ENCODE peak calls at places on chromosomes 4 and X, in nine cellular contexts. W is colonic mucosa; G is HepG2; F is dorsolateral prefrontal cortex; D is lower lobe of right lung; Q is CD4-positive, alpha-beta T cell; N is kidney; A is thyroid gland; R is upper lobe of right lung. L is an unnamed sample.

GRCh38 chr4:140351778-140352177 is 21.7 kb upstream of the SCOC start:
- DNase-seq in W (no peak), G (no peak), F (peak), D (no peak), Q (no peak), N (no peak), A (no peak), R (no peak), L (no peak)

GRCh38 chrX:78066110-78066509 is 37.9 kb upstream of the PGK1 start:
- DNase-seq in W (no peak), G (no peak), F (no peak), D (no peak), Q (no peak), N (no peak), A (no peak), R (no peak), L (no peak)

GRCh38 chr4:95594629-95595028 is 45.9 kb upstream of the UNC5C start:
- DNase-seq in W (no peak), G (no peak), F (no peak), D (no peak), Q (no peak), N (no peak), A (no peak), R (no peak), L (no peak)

GRCh38 chr4:34720563-34720962 is 1523.8 kb downstream of the ARAP2 start:
- DNase-seq in W (no peak), G (peak), F (no peak), D (no peak), Q (no peak), N (no peak), A (no peak), R (no peak), L (peak)

GRCh38 chrX:12065251-12065650 is 73.0 kb upstream of the FRMPD4 start:
- DNase-seq in W (no peak), G (no peak), F (peak), D (no peak), Q (no peak), N (no peak), A (no peak), R (no peak), L (no peak)

GRCh38 chr4:54359919-54360650 is 131.0 kb downstream of the PDGFRA start:
- DNase-seq in W (no peak), G (no peak), F (no peak), D (no peak), Q (no peak), N (no peak), A (no peak), R (no peak), L (no peak)

GRCh38 chrX:139750390-139750789 is 42.4 kb upstream of the MCF2 start:
- DNase-seq in W (no peak), G (no peak), F (no peak), D (no peak), Q (no peak), N (no peak), A (no peak), R (no peak), L (no peak)

GRCh38 chr4:148574502-148574901 is 132.3 kb upstream of the NR3C2 start:
- DNase-seq in W (no peak), G (no peak), F (no peak), D (no peak), Q (no peak), N (no peak), A (no peak), R (no peak), L (no peak)

GRCh38 chr4:163091685-163092034 is 75.0 kb downstream of the NAF1 start:
- DNase-seq in W (no peak), G (no peak), F (no peak), D (no peak), Q (no peak), N (no peak), A (no peak), R (no peak), L (no peak)

GRCh38 chr4:44704673-44705072 is 21.7 kb downstream of the GNPDA2 start:
- DNase-seq in W (no peak), G (no peak), F (no peak), D (no peak), Q (no peak), N (no peak), A (no peak), R (no peak), L (no peak)

GRCh38 chrX:410296-410695 is 23.6 kb upstream of the PPP2R3B start:
- DNase-seq in W (no peak), G (no peak), F (no peak), D (no peak), Q (no peak), N (no peak), A (no peak), R (no peak), L (no peak)

GRCh38 chrX:418927-419729 is 32.4 kb upstream of the PPP2R3B start:
- DNase-seq in W (no peak), G (no peak), F (no peak), D (peak), Q (no peak), N (peak), A (no peak), R (no peak), L (no peak)

GRCh38 chrX:413322-414201 is 26.9 kb upstream of the PPP2R3B start:
- DNase-seq in W (no peak), G (no peak), F (no peak), D (no peak), Q (no peak), N (peak), A (no peak), R (no peak), L (no peak)
- TF ChIP-seq CTCF in W (no peak), G (no peak), F (no peak), D (no peak), Q (no peak), N (no peak), A (no peak), R (no peak), L (no peak)

GRCh38 chrX:63812826-63813225 is 27.8 kb upstream of the ARHGEF9 start:
- DNase-seq in W (no peak), G (no peak), F (no peak), D (no peak), Q (no peak), N (no peak), A (no peak), R (no peak), L (no peak)
- TF ChIP-seq CTCF in W (no peak), G (no peak), F (no peak), D (no peak), Q (no peak), N (no peak), A (no peak), R (no peak), L (no peak)

DNA sequence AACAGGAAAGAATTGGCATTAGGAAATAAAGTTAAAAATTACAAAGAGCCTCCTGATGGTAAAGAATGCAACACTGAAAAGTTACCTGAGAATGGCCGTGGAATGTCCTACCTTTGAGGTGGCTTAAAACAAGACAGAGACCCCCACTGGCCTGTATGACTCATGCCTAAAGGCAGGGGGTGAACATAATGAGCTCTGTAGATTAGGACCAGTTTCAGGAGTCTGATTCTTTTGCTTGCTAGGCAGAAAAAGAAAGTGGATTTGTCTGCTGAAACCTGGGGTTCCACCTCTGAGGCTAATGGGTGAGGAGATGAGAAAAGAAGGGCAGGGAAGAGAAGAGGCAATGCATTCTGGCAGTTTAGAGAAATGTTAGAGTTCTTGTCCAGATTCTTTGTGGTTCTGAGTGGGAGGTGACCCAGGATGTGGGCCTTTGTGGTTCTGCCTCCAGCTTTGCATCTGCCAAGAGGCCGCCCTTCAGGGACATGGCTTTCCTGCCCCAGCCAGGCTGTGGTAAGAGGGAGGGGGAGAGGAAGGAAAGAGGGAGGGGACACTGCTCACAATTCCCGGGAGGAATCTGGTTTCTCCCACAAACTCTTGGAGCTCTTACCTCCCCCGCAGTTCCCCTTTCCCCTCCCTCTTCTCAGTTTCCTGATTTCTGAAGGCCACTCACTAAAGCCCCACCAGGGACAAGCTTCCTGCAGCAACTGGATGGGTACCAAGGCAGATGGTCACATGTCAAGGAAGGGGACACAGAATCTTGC is 109.6 kb downstream of the EFNB1 start:
- DNase-seq in W (peak), G (no peak), F (no peak), D (no peak), Q (no peak), N (peak), A (no peak), R (no peak), L (no peak)
- TF ChIP-seq CTCF in W (no peak), G (no peak), F (no peak), D (no peak), Q (no peak), N (no peak), A (no peak), R (no peak), L (no peak)

DNA sequence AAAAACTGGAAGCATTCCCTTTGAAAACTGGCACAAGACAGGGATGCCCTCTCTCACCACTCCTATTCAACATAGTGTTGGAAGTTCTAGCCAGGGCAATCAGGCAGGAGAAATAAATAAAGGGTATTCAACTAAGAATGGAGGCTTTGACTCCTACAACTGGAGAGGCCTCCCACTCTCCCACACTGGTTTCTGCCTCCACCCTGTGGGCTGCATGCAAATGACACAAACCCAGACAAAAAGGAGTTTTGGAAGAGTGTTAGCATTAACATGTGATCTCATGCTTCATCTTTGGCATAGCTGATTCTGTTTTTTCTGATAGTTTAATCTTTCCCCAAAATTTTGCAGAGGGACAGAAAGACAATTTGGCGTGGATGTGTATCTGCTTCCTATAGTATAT is 80.8 kb upstream of the IQCM start:
- DNase-seq in W (no peak), G (no peak), F (no peak), D (no peak), Q (no peak), N (no peak), A (peak), R (no peak), L (peak)
- TF ChIP-seq CTCF in W (peak), G (peak), F (no peak), D (peak), Q (no peak), N (no peak), A (peak), R (no peak), L (peak)

GRCh38 chr4:156977435-156978160 is 6.0 kb upstream of the PDGFC start:
- DNase-seq in W (no peak), G (no peak), F (no peak), D (no peak), Q (no peak), N (no peak), A (no peak), R (no peak), L (peak)

GRCh38 chr4:156981262-156981661 is 9.7 kb upstream of the PDGFC start:
- DNase-seq in W (no peak), G (no peak), F (no peak), D (no peak), Q (no peak), N (no peak), A (no peak), R (no peak), L (no peak)

DNA sequence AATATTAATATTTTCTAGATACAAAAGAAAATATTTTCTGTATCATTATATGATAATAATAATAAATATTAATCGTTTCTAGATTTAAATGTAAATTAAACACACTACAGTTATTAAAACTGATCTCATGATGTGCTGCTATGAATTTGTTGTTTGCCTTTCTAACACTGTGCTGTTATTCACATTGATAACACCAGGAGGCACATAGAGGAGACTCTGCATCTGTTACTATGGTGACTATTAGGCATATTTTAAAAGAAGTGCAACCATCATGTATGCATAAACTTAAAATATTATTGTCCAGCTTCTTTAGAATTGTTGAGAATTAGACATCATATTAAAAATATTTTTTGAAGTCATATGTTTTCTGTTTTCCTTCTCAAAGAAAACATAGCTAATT is 11.8 kb upstream of the PDGFC start:
- DNase-seq in W (no peak), G (no peak), F (no peak), D (no peak), Q (no peak), N (no peak), A (no peak), R (no peak), L (no peak)
- TF ChIP-seq CTCF in W (no peak), G (no peak), F (no peak), D (no peak), Q (no peak), N (no peak), A (no peak), R (peak), L (peak)

DNA sequence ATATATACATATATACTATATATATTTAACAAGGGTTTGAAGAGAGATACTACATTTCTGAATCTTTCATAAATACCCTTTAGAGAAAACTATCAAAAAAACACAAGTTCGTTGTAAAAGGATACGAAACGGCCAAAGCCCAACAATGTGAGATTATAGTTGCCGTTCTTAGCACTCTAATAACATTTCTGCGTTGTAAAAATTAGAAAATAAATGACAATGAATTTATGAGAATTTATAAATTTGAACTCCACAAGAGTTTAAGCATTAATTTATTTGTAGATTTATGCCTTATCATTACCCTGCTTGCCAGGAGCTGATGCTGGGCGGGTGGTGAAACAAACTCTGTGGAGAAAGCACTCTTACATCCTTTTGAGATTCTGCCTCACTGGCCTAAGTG is 1.1 kb downstream of the WDR17 start:
- DNase-seq in W (no peak), G (no peak), F (no peak), D (no peak), Q (no peak), N (no peak), A (no peak), R (no peak), L (no peak)
- TF ChIP-seq CTCF in W (no peak), G (no peak), F (no peak), D (no peak), Q (no peak), N (no peak), A (no peak), R (no peak), L (no peak)

DNA sequence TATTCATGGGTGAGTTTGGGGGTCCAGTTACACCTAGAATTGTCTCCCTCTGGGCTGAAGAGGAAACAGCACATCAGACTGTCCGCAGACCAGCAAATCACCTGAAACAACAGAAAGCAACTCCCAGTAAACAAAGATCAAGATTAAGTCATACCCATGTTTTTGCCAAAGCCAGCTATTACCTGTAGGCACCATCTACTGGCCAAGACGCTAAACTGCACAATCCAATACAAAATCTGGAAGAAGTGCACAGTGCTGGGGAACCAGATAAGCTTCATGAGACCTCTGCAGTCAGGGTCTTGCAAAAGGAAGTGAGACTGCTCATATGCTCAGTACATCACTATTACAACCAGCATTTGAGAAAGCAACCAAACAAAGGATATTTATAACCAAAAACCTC is 157.5 kb upstream of the ITM2A start:
- DNase-seq in W (peak), G (no peak), F (no peak), D (no peak), Q (no peak), N (no peak), A (no peak), R (no peak), L (no peak)
- TF ChIP-seq CTCF in W (peak), G (no peak), F (no peak), D (no peak), Q (no peak), N (peak), A (no peak), R (no peak), L (no peak)

DNA sequence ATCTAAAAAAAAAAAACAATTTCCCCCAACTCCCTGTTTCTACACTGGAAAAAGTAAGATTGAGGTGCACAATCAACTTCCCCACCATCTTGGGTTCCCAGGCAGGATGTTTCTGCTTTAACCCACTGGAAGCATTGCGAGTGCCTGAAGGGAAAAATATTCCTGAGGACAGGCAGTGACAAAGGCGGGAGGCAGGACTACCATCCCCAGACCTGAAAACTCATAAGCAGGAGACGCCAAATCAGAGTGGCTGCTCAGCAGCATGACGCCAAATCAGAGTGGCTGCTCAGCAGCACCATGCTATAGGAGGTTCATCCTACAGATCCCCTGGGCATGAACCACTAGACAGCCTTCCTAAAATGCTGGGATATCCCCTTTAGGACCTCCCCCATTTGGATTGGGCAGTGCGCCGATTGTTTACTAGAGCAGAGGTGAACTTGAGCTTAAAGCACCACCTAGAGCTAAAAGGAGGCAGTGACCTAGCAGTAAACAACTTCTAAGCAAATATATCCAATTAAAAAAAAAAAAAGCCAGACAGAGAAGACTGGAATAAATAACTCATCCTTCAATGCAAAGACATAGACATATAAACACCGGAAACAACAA is 35.0 kb upstream of the GK start:
- DNase-seq in W (no peak), G (no peak), F (no peak), D (no peak), Q (no peak), N (no peak), A (no peak), R (no peak), L (no peak)
- TF ChIP-seq CTCF in W (no peak), G (peak), F (no peak), D (no peak), Q (no peak), N (peak), A (no peak), R (peak), L (no peak)

DNA sequence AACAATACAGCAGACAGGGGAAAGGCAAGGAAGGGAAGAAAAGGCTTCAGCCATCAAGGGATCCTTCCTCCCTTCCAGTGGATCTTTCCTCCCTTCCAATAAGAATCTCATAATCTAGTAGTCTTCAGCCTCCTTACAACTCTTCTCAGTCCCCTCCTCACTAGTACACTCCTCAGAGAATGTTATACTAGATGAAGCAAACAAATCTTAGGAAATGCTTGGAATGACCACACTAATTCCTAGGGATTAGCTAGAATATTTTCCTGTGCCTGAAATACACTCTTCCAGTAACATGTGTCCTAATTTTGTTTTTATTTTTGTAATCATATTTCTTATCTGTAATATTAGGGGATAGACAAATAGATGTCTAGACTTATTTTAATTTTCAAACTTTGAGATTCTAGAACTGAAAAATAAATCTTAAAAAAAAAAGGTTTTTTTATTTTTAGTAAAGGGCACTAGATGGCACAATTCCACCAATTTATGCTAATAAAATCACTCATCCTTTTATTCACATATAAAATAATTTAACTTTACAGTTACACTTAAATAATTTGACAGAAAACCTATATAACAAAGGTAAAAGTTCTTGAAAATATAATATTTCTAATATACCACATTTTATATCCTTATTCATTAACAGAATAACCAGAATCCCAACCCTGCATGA is 7.0 kb upstream of the STPG2 start:
- DNase-seq in W (no peak), G (no peak), F (no peak), D (no peak), Q (no peak), N (no peak), A (no peak), R (no peak), L (no peak)
- TF ChIP-seq CTCF in W (no peak), G (no peak), F (no peak), D (no peak), Q (peak), N (peak), A (peak), R (no peak), L (no peak)

L was measured in HFF-Myc.